ENCODE peak calls at places on chromosome 1, in five cellular contexts. One of them, this sample, is unnamed.
A peak's percentile ranks its signal among the peaks of the same experiment; 100 is the strongest.

GRCh38 chr1:199948587-199949280 is 78.8 kb upstream of the NR5A2 start:
- DNase-seq in keratinocyte: peak; percentile 36
- DNase-seq in PC-9: no peak
- DNase-seq in K562: no peak
- DNase-seq in fibroblast of lung: peak; percentile 12
- DNase-seq in this sample: no peak

GRCh38 chr1:233294991-233295774 is at the start of gene PCNX2:
- DNase-seq in keratinocyte: no peak
- DNase-seq in PC-9: peak; percentile 73
- DNase-seq in K562: no peak
- DNase-seq in fibroblast of lung: peak; percentile 84
- DNase-seq in this sample: peak; percentile 82

GRCh38 chr1:3987669-3988235 is 87.7 kb upstream of the C1orf174 start:
- DNase-seq in keratinocyte: no peak
- DNase-seq in PC-9: no peak
- DNase-seq in K562: no peak
- DNase-seq in fibroblast of lung: no peak
- DNase-seq in this sample: no peak

GRCh38 chr1:1425753-1426495 is 4.8 kb upstream of the ANKRD65 start:
- DNase-seq in keratinocyte: no peak
- DNase-seq in PC-9: no peak
- DNase-seq in K562: peak; percentile 66
- DNase-seq in fibroblast of lung: no peak
- DNase-seq in this sample: no peak

GRCh38 chr1:224769987-224770693 is 154.0 kb downstream of the CNIH3 start:
- DNase-seq in keratinocyte: no peak
- DNase-seq in PC-9: peak; percentile 63
- DNase-seq in K562: no peak
- DNase-seq in fibroblast of lung: peak; percentile 72
- DNase-seq in this sample: no peak

GRCh38 chr1:161185282-161185682 is 8.0 kb upstream of the B4GALT3 start:
- DNase-seq in keratinocyte: no peak
- DNase-seq in PC-9: no peak
- DNase-seq in K562: no peak
- DNase-seq in fibroblast of lung: peak; percentile 59
- DNase-seq in this sample: no peak

GRCh38 chr1:213931804-213932203 is 56.0 kb upstream of the PROX1 start:
- DNase-seq in keratinocyte: no peak
- DNase-seq in PC-9: no peak
- DNase-seq in K562: no peak
- DNase-seq in fibroblast of lung: no peak
- DNase-seq in this sample: no peak

GRCh38 chr1:183096351-183096750 is 73.1 kb downstream of the LAMC1 start:
- DNase-seq in keratinocyte: no peak
- DNase-seq in PC-9: no peak
- DNase-seq in K562: no peak
- DNase-seq in fibroblast of lung: no peak
- DNase-seq in this sample: no peak

GRCh38 chr1:203625623-203626189 is 926 bp upstream of the ATP2B4 start:
- DNase-seq in keratinocyte: no peak
- DNase-seq in PC-9: peak; percentile 53
- DNase-seq in K562: peak; percentile 79
- DNase-seq in fibroblast of lung: peak; percentile 39
- DNase-seq in this sample: peak; percentile 68

GRCh38 chr1:5724847-5725246 is 267.4 kb downstream of the NPHP4 start:
- DNase-seq in keratinocyte: no peak
- DNase-seq in PC-9: no peak
- DNase-seq in K562: no peak
- DNase-seq in fibroblast of lung: no peak
- DNase-seq in this sample: no peak

GRCh38 chr1:180962178-180962577 is 49.5 kb downstream of the KIAA1614 start:
- DNase-seq in keratinocyte: no peak
- DNase-seq in PC-9: no peak
- DNase-seq in K562: no peak
- DNase-seq in fibroblast of lung: no peak
- DNase-seq in this sample: no peak

GRCh38 chr1:18972531-18972930 is 16.1 kb upstream of the IFFO2 start:
- DNase-seq in keratinocyte: no peak
- DNase-seq in PC-9: peak; percentile 56
- DNase-seq in K562: no peak
- DNase-seq in fibroblast of lung: no peak
- DNase-seq in this sample: no peak

GRCh38 chr1:204684551-204685235 is 845 bp downstream of the LRRN2 start:
- DNase-seq in keratinocyte: no peak
- DNase-seq in PC-9: no peak
- DNase-seq in K562: peak; percentile 58
- DNase-seq in fibroblast of lung: peak; percentile 11
- DNase-seq in this sample: no peak

GRCh38 chr1:196323869-196324268 is 284.4 kb downstream of the KCNT2 start:
- DNase-seq in keratinocyte: no peak
- DNase-seq in PC-9: no peak
- DNase-seq in K562: no peak
- DNase-seq in fibroblast of lung: no peak
- DNase-seq in this sample: no peak

GRCh38 chr1:216807696-216808095 is 84.5 kb upstream of the ESRRG start:
- DNase-seq in keratinocyte: no peak
- DNase-seq in PC-9: no peak
- DNase-seq in K562: no peak
- DNase-seq in fibroblast of lung: peak; percentile 76
- DNase-seq in this sample: no peak

GRCh38 chr1:224357626-224358124 is 996 bp downstream of the CNIH4 start:
- DNase-seq in keratinocyte: no peak
- DNase-seq in PC-9: peak; percentile 66
- DNase-seq in K562: peak; percentile 31
- DNase-seq in fibroblast of lung: peak; percentile 31
- DNase-seq in this sample: peak; percentile 35

GRCh38 chr1:209839875-209840491 is 12.2 kb downstream of the UTP25 start:
- DNase-seq in keratinocyte: peak; percentile 82
- DNase-seq in PC-9: peak; percentile 92
- DNase-seq in K562: no peak
- DNase-seq in fibroblast of lung: peak; percentile 98
- DNase-seq in this sample: peak; percentile 68

GRCh38 chr1:119605686-119606085 is 42.4 kb downstream of the ZNF697 start:
- DNase-seq in keratinocyte: no peak
- DNase-seq in PC-9: no peak
- DNase-seq in K562: no peak
- DNase-seq in fibroblast of lung: no peak
- DNase-seq in this sample: no peak

DNA sequence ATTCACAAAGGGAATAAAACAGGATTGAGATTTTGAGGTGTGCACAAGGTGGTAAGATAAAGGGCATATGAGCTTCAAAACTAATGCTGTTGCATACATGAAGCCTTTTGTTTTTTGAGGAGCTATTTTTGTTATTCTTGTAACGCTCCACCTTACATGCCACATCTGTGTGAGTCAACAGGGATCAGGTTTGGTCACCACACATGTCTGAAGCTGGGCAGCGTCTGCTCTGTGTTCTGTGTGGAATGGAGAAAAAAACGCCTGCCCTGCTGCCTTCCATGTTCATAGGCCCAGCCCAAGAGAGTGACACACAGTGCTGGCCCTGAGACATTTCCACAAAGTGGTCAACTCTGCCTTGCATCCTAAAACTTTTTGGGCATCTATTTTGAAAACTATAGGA is 67.7 kb downstream of the MPZL1 start:
- DNase-seq in keratinocyte: peak; percentile 62
- DNase-seq in PC-9: no peak
- DNase-seq in K562: no peak
- DNase-seq in fibroblast of lung: no peak
- DNase-seq in this sample: no peak
- H3K4me2 ChIP-seq in keratinocyte: peak overlapping the region; percentile 78
- H3K4me2 ChIP-seq in PC-9: no peak overlapping the region
- H3K4me2 ChIP-seq in K562: no peak overlapping the region
- H3K4me2 ChIP-seq in fibroblast of lung: no peak overlapping the region
- H3K4me2 ChIP-seq in this sample: no peak overlapping the region

GRCh38 chr1:149888999-149889289 is 10.4 kb upstream of the BOLA1 start:
- DNase-seq in keratinocyte: no peak
- DNase-seq in PC-9: no peak
- DNase-seq in K562: no peak
- DNase-seq in fibroblast of lung: no peak
- DNase-seq in this sample: peak; percentile 64

GRCh38 chr1:149886396-149887195 is 12.8 kb upstream of the BOLA1 start:
- DNase-seq in keratinocyte: peak; percentile 99
- DNase-seq in PC-9: peak; percentile 97
- DNase-seq in K562: peak; percentile 85
- DNase-seq in fibroblast of lung: peak; percentile 99
- DNase-seq in this sample: peak; percentile 97

GRCh38 chr1:149888160-149888998 is 11.0 kb upstream of the BOLA1 start:
- DNase-seq in keratinocyte: peak; percentile 60
- DNase-seq in PC-9: peak; percentile 81
- DNase-seq in K562: peak; percentile 75
- DNase-seq in fibroblast of lung: peak; percentile 88
- DNase-seq in this sample: peak; percentile 93

GRCh38 chr1:149885364-149886111 is 13.8 kb upstream of the BOLA1 start:
- DNase-seq in keratinocyte: no peak
- DNase-seq in PC-9: peak; percentile 73
- DNase-seq in K562: peak; percentile 54
- DNase-seq in fibroblast of lung: peak; percentile 82
- DNase-seq in this sample: peak; percentile 80

DNA sequence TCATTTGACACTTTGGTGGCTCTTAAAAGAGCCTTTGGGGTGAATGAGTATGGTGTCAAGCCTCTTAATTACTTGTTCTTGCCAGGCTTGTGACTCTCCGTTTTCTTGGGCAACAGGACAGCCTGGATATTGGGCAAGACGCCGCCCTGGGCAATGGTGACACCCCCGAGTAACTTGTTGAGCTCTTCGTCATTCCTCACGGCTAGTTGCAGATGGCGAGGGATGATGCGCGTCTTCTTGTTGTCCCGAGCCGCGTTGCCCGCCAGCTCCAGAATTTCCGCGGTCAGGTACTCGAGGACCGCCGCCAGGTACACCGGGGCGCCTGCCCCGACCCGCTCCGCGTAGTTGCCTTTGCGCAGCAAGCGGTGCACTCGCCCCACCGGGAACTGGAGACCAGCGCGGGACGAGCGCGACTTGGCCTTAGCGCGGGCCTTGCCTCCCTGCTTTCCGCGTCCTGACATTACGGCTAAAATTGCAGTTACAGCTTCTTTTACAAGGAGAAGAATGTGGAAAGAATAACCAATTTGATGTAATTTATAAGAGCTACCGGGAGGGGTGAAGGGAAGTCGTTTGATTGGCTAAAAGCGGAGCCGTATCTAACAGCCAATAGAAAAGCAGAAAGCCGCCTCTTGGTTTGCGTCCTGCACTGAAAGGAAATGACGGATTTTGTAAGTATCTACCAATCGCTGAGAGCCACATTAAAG is 11.8 kb upstream of the BOLA1 start:
- DNase-seq in keratinocyte: peak; percentile 85
- DNase-seq in PC-9: peak; percentile 97
- DNase-seq in K562: peak; percentile 75
- DNase-seq in fibroblast of lung: peak; percentile 99
- DNase-seq in this sample: peak; percentile 95
- TF ChIP-seq EZH2 in keratinocyte: no peak
- TF ChIP-seq EZH2 in PC-9: no peak
- TF ChIP-seq EZH2 in K562: no peak
- TF ChIP-seq EZH2 in fibroblast of lung: no peak
- TF ChIP-seq EZH2 in this sample: no peak

GRCh38 chr1:23010734-23011449 is 4.8 kb downstream of the TEX46 start:
- DNase-seq in keratinocyte: peak; percentile 69
- DNase-seq in PC-9: peak; percentile 95
- DNase-seq in K562: no peak
- DNase-seq in fibroblast of lung: peak; percentile 93
- DNase-seq in this sample: peak; percentile 20
- H3K4me2 ChIP-seq in keratinocyte: peak overlapping the region; percentile 76
- H3K4me2 ChIP-seq in PC-9: peak overlapping the region; percentile 83
- H3K4me2 ChIP-seq in K562: no peak overlapping the region
- H3K4me2 ChIP-seq in fibroblast of lung: no peak overlapping the region
- H3K4me2 ChIP-seq in this sample: no peak overlapping the region

DNA sequence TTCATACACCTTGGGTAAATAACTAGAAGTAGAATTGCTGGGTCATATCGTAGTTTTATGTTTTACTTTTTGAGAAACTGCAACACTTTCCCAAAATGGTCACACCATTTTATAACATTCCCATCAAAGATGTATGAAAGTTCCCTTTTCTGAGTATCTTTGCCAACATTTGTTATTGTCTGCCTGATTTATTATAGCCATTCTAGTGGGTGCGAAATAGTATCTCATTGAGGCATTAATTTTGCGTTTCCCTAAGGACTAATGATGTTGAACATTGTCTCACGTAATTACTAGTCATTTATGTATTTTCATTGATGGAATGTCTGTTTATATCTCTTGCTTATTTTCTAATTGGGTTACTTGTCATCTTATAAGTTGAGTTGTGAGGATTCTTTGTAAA is 3.4 kb downstream of the PRKAA2 start:
- DNase-seq in keratinocyte: no peak
- DNase-seq in PC-9: no peak
- DNase-seq in K562: no peak
- DNase-seq in fibroblast of lung: no peak
- DNase-seq in this sample: no peak
- TF ChIP-seq EZH2 in keratinocyte: no peak
- TF ChIP-seq EZH2 in PC-9: no peak
- TF ChIP-seq EZH2 in K562: no peak
- TF ChIP-seq EZH2 in fibroblast of lung: no peak
- TF ChIP-seq EZH2 in this sample: no peak

GRCh38 chr1:89918127-89918793 is 76.7 kb upstream of the ZNF326 start:
- DNase-seq in keratinocyte: no peak
- DNase-seq in PC-9: no peak
- DNase-seq in K562: no peak
- DNase-seq in fibroblast of lung: peak; percentile 31
- DNase-seq in this sample: no peak

GRCh38 chr1:89922911-89923310 is 72.0 kb upstream of the ZNF326 start:
- DNase-seq in keratinocyte: no peak
- DNase-seq in PC-9: no peak
- DNase-seq in K562: no peak
- DNase-seq in fibroblast of lung: no peak
- DNase-seq in this sample: no peak

GRCh38 chr1:89918794-89919155 is 76.1 kb upstream of the ZNF326 start:
- DNase-seq in keratinocyte: no peak
- DNase-seq in PC-9: peak; percentile 89
- DNase-seq in K562: no peak
- DNase-seq in fibroblast of lung: no peak
- DNase-seq in this sample: no peak

GRCh38 chr1:89917353-89917752 is 77.6 kb upstream of the ZNF326 start:
- DNase-seq in keratinocyte: no peak
- DNase-seq in PC-9: no peak
- DNase-seq in K562: no peak
- DNase-seq in fibroblast of lung: no peak
- DNase-seq in this sample: no peak

GRCh38 chr1:89919174-89919573 is 75.7 kb upstream of the ZNF326 start:
- DNase-seq in keratinocyte: no peak
- DNase-seq in PC-9: no peak
- DNase-seq in K562: no peak
- DNase-seq in fibroblast of lung: no peak
- DNase-seq in this sample: no peak
- H3K4me2 ChIP-seq in keratinocyte: peak overlapping the region; percentile 29
- H3K4me2 ChIP-seq in PC-9: peak overlapping the region; percentile 23
- H3K4me2 ChIP-seq in K562: no peak overlapping the region
- H3K4me2 ChIP-seq in fibroblast of lung: no peak overlapping the region
- H3K4me2 ChIP-seq in this sample: no peak overlapping the region